ENCODE peak calls at places on chromosomes 13 and 19, in nine cellular contexts. X is mesendoderm; E is frontal cortex; M is skeletal muscle cell; D is stimulated activated CD4-positive, alpha-beta T cell treated with anti-CD3 and anti-CD28 coated beads, Interleukin-4, amount 100 ng/mL, for 24 hours; R is M059J; T is ovary; J is body of pancreas; Z is DND-41. G is an unnamed sample.

GRCh38 chr19:40278361-40279045 is 6.6 kb downstream of the AKT2 start:
- DNase-seq in X (no peak), E (no peak), Z (no peak), M (no peak), D (no peak), T (no peak), J (no peak), R (no peak), G (no peak)

GRCh38 chr13:46622918-46623256 is 69.9 kb downstream of the LRCH1 start:
- DNase-seq in Z (no peak), J (no peak), E (no peak), M (peak), D (no peak), T (peak), R (peak), X (no peak), G (peak)

GRCh38 chr19:49120868-49121267 is 1.5 kb downstream of the PPFIA3 start:
- DNase-seq in Z (no peak), R (no peak), X (no peak), T (no peak), M (no peak), J (no peak), D (no peak), E (no peak), G (no peak)

GRCh38 chr13:108302279-108302678 is 32.8 kb downstream of the TNFSF13B start:
- DNase-seq in M (no peak), D (no peak), T (no peak), E (no peak), J (no peak), R (no peak), X (peak), Z (no peak), G (no peak)

GRCh38 chr13:27775943-27776342 is 16.3 kb upstream of the GSX1 start:
- DNase-seq in M (no peak), R (peak), E (no peak), T (no peak), Z (no peak), J (no peak), D (no peak), X (no peak), G (no peak)

GRCh38 chr19:1948676-1949075 is 7.7 kb downstream of the CSNK1G2 start:
- DNase-seq in Z (no peak), E (no peak), M (no peak), T (no peak), D (no peak), J (no peak), R (no peak), X (no peak), G (no peak)

GRCh38 chr19:12260861-12261260 is 33.8 kb downstream of the ZNF44 start:
- DNase-seq in T (no peak), D (no peak), E (no peak), J (no peak), X (no peak), M (no peak), Z (no peak), R (no peak), G (no peak)

GRCh38 chr19:43723588-43723987 is 7.7 kb downstream of the IRGC start:
- DNase-seq in D (no peak), E (no peak), J (no peak), R (no peak), M (no peak), X (no peak), Z (no peak), T (no peak), G (no peak)

GRCh38 chr13:77386046-77386445 is 59.2 kb upstream of the MYCBP2 start:
- DNase-seq in R (peak), X (no peak), M (no peak), J (no peak), Z (no peak), E (no peak), T (no peak), D (no peak), G (no peak)

G was measured in tibial artery.